ENCODE peak calls at places on chromosome 21, in four cellular contexts. One of them, this sample, is unnamed.

GRCh38 chr21:26519142-26519541 is 53.9 kb downstream of the CYYR1 start:
- DNase-seq in breast epithelium: no peak
- DNase-seq in NCI-H146: no peak
- DNase-seq in PC-9: no peak
- DNase-seq in this sample: no peak

GRCh38 chr21:46191257-46191685 is 7.0 kb upstream of the SPATC1L start:
- DNase-seq in breast epithelium: peak
- DNase-seq in NCI-H146: no peak
- DNase-seq in PC-9: peak
- DNase-seq in this sample: no peak

GRCh38 chr21:38261851-38262250 is 5.1 kb downstream of the KCNJ15 start:
- DNase-seq in breast epithelium: no peak
- DNase-seq in NCI-H146: no peak
- DNase-seq in PC-9: no peak
- DNase-seq in this sample: no peak

GRCh38 chr21:26945916-26946315 is 21.0 kb downstream of the ADAMTS5 start:
- DNase-seq in breast epithelium: no peak
- DNase-seq in NCI-H146: no peak
- DNase-seq in PC-9: no peak
- DNase-seq in this sample: no peak

GRCh38 chr21:25118648-25119047 is 488.6 kb downstream of the MRPL39 start:
- DNase-seq in breast epithelium: no peak
- DNase-seq in NCI-H146: no peak
- DNase-seq in PC-9: no peak
- DNase-seq in this sample: no peak

GRCh38 chr21:44940116-44940631 is 345 bp downstream of the SLX9 start:
- DNase-seq in breast epithelium: no peak
- DNase-seq in NCI-H146: no peak
- DNase-seq in PC-9: no peak
- DNase-seq in this sample: no peak

GRCh38 chr21:45537111-45537745 is 5.0 kb downstream of the SLC19A1 start:
- DNase-seq in breast epithelium: no peak
- DNase-seq in NCI-H146: no peak
- DNase-seq in PC-9: no peak
- DNase-seq in this sample: no peak

GRCh38 chr21:29181799-29182470 is 51.5 kb downstream of the MAP3K7CL start:
- DNase-seq in breast epithelium: peak
- DNase-seq in NCI-H146: no peak
- DNase-seq in PC-9: peak
- DNase-seq in this sample: peak

GRCh38 chr21:26169061-26169610 is 1.4 kb downstream of the APP start:
- DNase-seq in breast epithelium: peak
- DNase-seq in NCI-H146: peak
- DNase-seq in PC-9: no peak
- DNase-seq in this sample: peak

GRCh38 chr21:18529253-18529652 is 125.7 kb upstream of the TMPRSS15 start:
- DNase-seq in breast epithelium: no peak
- DNase-seq in NCI-H146: no peak
- DNase-seq in PC-9: no peak
- DNase-seq in this sample: peak

GRCh38 chr21:42390193-42390592 is 5.7 kb downstream of the TMPRSS3 start:
- DNase-seq in breast epithelium: no peak
- DNase-seq in NCI-H146: no peak
- DNase-seq in PC-9: no peak
- DNase-seq in this sample: no peak

GRCh38 chr21:42047821-42048613 is 23.1 kb upstream of the UMODL1 start:
- DNase-seq in breast epithelium: no peak
- DNase-seq in NCI-H146: no peak
- DNase-seq in PC-9: no peak
- DNase-seq in this sample: no peak

GRCh38 chr21:42558846-42559245 is 45.2 kb downstream of the SLC37A1 start:
- DNase-seq in breast epithelium: no peak
- DNase-seq in NCI-H146: no peak
- DNase-seq in PC-9: no peak
- DNase-seq in this sample: no peak

GRCh38 chr21:43308101-43308500 is 118.8 kb downstream of the SIK1 start:
- DNase-seq in breast epithelium: no peak
- DNase-seq in NCI-H146: no peak
- DNase-seq in PC-9: no peak
- DNase-seq in this sample: no peak

GRCh38 chr21:33799378-33800090 is 116.1 kb downstream of the ATP5PO start:
- DNase-seq in breast epithelium: no peak
- DNase-seq in NCI-H146: no peak
- DNase-seq in PC-9: no peak
- DNase-seq in this sample: no peak

GRCh38 chr21:44370771-44371410 is 17.5 kb downstream of the TRPM2 start:
- DNase-seq in breast epithelium: no peak
- DNase-seq in NCI-H146: no peak
- DNase-seq in PC-9: no peak
- DNase-seq in this sample: no peak

GRCh38 chr21:46662765-46663500 is 27.5 kb downstream of the PRMT2 start:
- DNase-seq in breast epithelium: no peak
- DNase-seq in NCI-H146: no peak
- DNase-seq in PC-9: no peak
- DNase-seq in this sample: no peak

GRCh38 chr21:38761531-38761930 is 44.2 kb upstream of the ETS2 start:
- DNase-seq in breast epithelium: no peak
- DNase-seq in NCI-H146: no peak
- DNase-seq in PC-9: no peak
- DNase-seq in this sample: no peak

GRCh38 chr21:36005018-36005417 is 55.3 kb downstream of the SETD4 start:
- DNase-seq in breast epithelium: no peak
- DNase-seq in NCI-H146: no peak
- DNase-seq in PC-9: no peak
- DNase-seq in this sample: peak

GRCh38 chr21:20698585-20698984 is 299.6 kb upstream of the NCAM2 start:
- DNase-seq in breast epithelium: no peak
- DNase-seq in NCI-H146: no peak
- DNase-seq in PC-9: no peak
- DNase-seq in this sample: no peak

GRCh38 chr21:29185633-29186032 is 55.2 kb downstream of the MAP3K7CL start:
- DNase-seq in breast epithelium: no peak
- DNase-seq in NCI-H146: no peak
- DNase-seq in PC-9: no peak
- DNase-seq in this sample: no peak

GRCh38 chr21:34715518-34715917 is 46.7 kb downstream of the CLIC6 start:
- DNase-seq in breast epithelium: no peak
- DNase-seq in NCI-H146: no peak
- DNase-seq in PC-9: no peak
- DNase-seq in this sample: no peak

GRCh38 chr21:45615145-45615711 is 28.3 kb upstream of the PCBP3 start:
- DNase-seq in breast epithelium: no peak
- DNase-seq in NCI-H146: no peak
- DNase-seq in PC-9: no peak
- DNase-seq in this sample: no peak

This sample was measured in SW 1271.